ENCODE peak calls at places on chromosomes 4 and X, in nine cellular contexts. D is OCI-LY7, H is hepatocyte, V is HCT116, O is GM23338, S is SK-N-SH, F is PC-3, Z is Karpas-422, K is MM.1S. X is an unnamed sample. For H3K9me2, the result is how much of the 10 kb centered on the place peaks cover.

GRCh38 chr4:110950721-110951120 is 327.8 kb upstream of the PITX2 start:
- DNase-seq in D (no peak), H (no peak), V (no peak), O (no peak), S (no peak), F (no peak), Z (no peak), K (no peak), X (no peak)

GRCh38 chrX:28847423-28847822 is 260.2 kb downstream of the IL1RAPL1 start:
- DNase-seq in D (no peak), H (peak), V (peak), O (no peak), S (no peak), F (peak), Z (no peak), K (no peak), X (no peak)

GRCh38 chr4:14856076-14856926 is 146.0 kb upstream of the CPEB2 start:
- DNase-seq in D (no peak), H (peak), V (peak), O (no peak), S (no peak), F (peak), Z (no peak), K (no peak), X (peak)

GRCh38 chr4:177938226-177938625 is 496.0 kb upstream of the AGA start:
- DNase-seq in D (no peak), H (no peak), V (no peak), O (no peak), S (no peak), F (peak), Z (no peak), K (no peak), X (no peak)

GRCh38 chr4:142741995-142742394 is 104.1 kb downstream of the INPP4B start:
- DNase-seq in D (no peak), H (no peak), V (no peak), O (peak), S (no peak), F (peak), Z (no peak), K (no peak), X (no peak)

GRCh38 chrX:23662853-23663252 is 4.4 kb upstream of the PRDX4 start:
- DNase-seq in D (no peak), H (no peak), V (no peak), O (no peak), S (no peak), F (no peak), Z (no peak), K (no peak), X (peak)

GRCh38 chr4:53967971-53968370 is 96.4 kb downstream of the CHIC2 start:
- DNase-seq in D (no peak), H (no peak), V (no peak), O (no peak), S (no peak), F (no peak), Z (no peak), K (no peak), X (peak)

GRCh38 chrX:54482839-54483593 is 13.0 kb downstream of the FGD1 start:
- DNase-seq in D (no peak), H (peak), V (no peak), O (peak), S (peak), F (no peak), Z (no peak), K (no peak), X (peak)

GRCh38 chrX:97854071-97854470 is 970.4 kb downstream of the RPA4 start:
- DNase-seq in D (no peak), H (no peak), V (no peak), O (no peak), S (no peak), F (no peak), Z (no peak), K (no peak), X (no peak)

GRCh38 chrX:108447303-108447702 is 7.7 kb downstream of the COL4A5 start:
- DNase-seq in D (no peak), H (no peak), V (no peak), O (no peak), S (no peak), F (peak), Z (no peak), K (no peak), X (peak)

GRCh38 chrX:120512627-120513026 is 43.5 kb upstream of the LAMP2 start:
- DNase-seq in D (no peak), H (peak), V (no peak), O (no peak), S (no peak), F (no peak), Z (no peak), K (no peak), X (no peak)

GRCh38 chrX:37347420-37347819 is 1.7 kb upstream of the PRRG1 start:
- DNase-seq in D (no peak), H (peak), V (no peak), O (peak), S (no peak), F (no peak), Z (no peak), K (no peak), X (peak)

GRCh38 chr4:175421506-175421905 is 390.6 kb downstream of the GPM6A start:
- DNase-seq in D (no peak), H (peak), V (no peak), O (no peak), S (no peak), F (peak), Z (no peak), K (no peak), X (peak)

GRCh38 chr4:99998062-99998880 is 48.2 kb upstream of the H2AZ1 start:
- DNase-seq in D (peak), H (peak), V (peak), O (peak), S (peak), F (peak), Z (peak), K (peak), X (peak)

GRCh38 chr4:138367942-138368341 is 125.8 kb upstream of the SLC7A11 start:
- DNase-seq in D (no peak), H (no peak), V (no peak), O (no peak), S (no peak), F (no peak), Z (no peak), K (no peak), X (no peak)

GRCh38 chr4:5366421-5366820 is 315.1 kb downstream of the STK32B start:
- DNase-seq in D (no peak), H (no peak), V (no peak), O (no peak), S (no peak), F (peak), Z (no peak), K (no peak), X (peak)

GRCh38 chrX:71996826-71997225 is 86.2 kb downstream of the NHSL2 start:
- DNase-seq in D (no peak), H (no peak), V (no peak), O (peak), S (no peak), F (no peak), Z (no peak), K (no peak), X (peak)

GRCh38 chr4:16264798-16265197 is 38.5 kb upstream of the TAPT1 start:
- DNase-seq in D (peak), H (peak), V (peak), O (peak), S (peak), F (peak), Z (peak), K (peak), X (peak)

GRCh38 chr4:122764071-122764807 is 31.7 kb downstream of the BBS12 start:
- DNase-seq in D (no peak), H (no peak), V (no peak), O (no peak), S (no peak), F (peak), Z (no peak), K (no peak), X (peak)

GRCh38 chrX:131735127-131735526 is 191.3 kb downstream of the OR13H1 start:
- DNase-seq in D (no peak), H (no peak), V (no peak), O (no peak), S (no peak), F (no peak), Z (no peak), K (peak), X (no peak)
- H3K27ac ChIP-seq in D (no peak), H (no peak), V (no peak), O (no peak), S (no peak), F (no peak), Z (no peak), K (peak), X (no peak)

GRCh38 chr4:156476359-156476758 is 495.2 kb downstream of the PDGFC start:
- DNase-seq in D (no peak), H (peak), V (peak), O (no peak), S (peak), F (peak), Z (no peak), K (no peak), X (peak)

GRCh38 chr4:156481845-156482244 is 489.8 kb downstream of the PDGFC start:
- DNase-seq in D (no peak), H (no peak), V (no peak), O (no peak), S (no peak), F (no peak), Z (no peak), K (no peak), X (no peak)
- H3K9me2 ChIP-seq in D (under half), H (under half), V (under half), O (under half), S (under half), F (under half), Z (under half), K (under half), X (under half)

GRCh38 chr4:163598489-163598888 is 104.0 kb downstream of the TMA16 start:
- DNase-seq in D (no peak), H (no peak), V (no peak), O (no peak), S (no peak), F (no peak), Z (peak), K (no peak), X (no peak)
- H3K27ac ChIP-seq in D (peak), H (no peak), V (no peak), O (no peak), S (no peak), F (no peak), Z (peak), K (no peak), X (no peak)

GRCh38 chr4:117495802-117496201 is 410.4 kb upstream of the TRAM1L1 start:
- DNase-seq in D (no peak), H (no peak), V (no peak), O (no peak), S (no peak), F (no peak), Z (no peak), K (no peak), X (no peak)
- H3K9me2 ChIP-seq in D (under half), H (under half), V (under half), O (under half), S (under half), F (under half), Z (under half), K (under half), X (under half)

DNA sequence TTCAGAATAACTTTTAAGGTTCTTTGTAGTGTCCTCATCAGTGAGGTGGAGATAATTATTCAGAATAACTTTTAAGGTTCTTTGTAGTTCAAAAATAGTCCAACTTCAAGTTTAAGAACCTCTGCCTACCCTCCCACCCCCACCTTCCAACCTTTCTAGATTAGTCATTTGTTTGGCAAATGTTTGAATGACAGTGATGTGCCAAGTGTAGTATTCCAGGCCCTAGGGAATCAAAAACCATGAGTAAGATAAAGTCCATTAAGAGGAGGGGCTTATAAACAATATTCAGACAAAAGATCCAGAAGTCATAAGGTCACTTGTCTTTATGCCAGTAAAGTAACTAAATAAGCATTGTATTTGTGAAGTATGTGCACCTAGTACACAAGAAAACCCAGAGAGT is 51.3 kb downstream of the DCUN1D4 start:
- DNase-seq in D (no peak), H (no peak), V (no peak), O (no peak), S (no peak), F (peak), Z (peak), K (no peak), X (peak)
- H3K27ac ChIP-seq in D (no peak), H (no peak), V (no peak), O (no peak), S (no peak), F (peak), Z (peak), K (no peak), X (no peak)

GRCh38 chr4:55925235-55925634 is 23.5 kb upstream of the CEP135 start:
- DNase-seq in D (no peak), H (no peak), V (no peak), O (peak), S (no peak), F (no peak), Z (no peak), K (no peak), X (peak)
- H3K9me2 ChIP-seq in D (under half), H (under half), V (under half), O (under half), S (under half), F (under half), Z (under half), K (under half), X (under half)

GRCh38 chr4:160217352-160217751 is 1114.5 kb downstream of the RAPGEF2 start:
- DNase-seq in D (no peak), H (no peak), V (no peak), O (no peak), S (no peak), F (no peak), Z (no peak), K (no peak), X (no peak)

GRCh38 chr4:160213377-160213776 is 1110.5 kb downstream of the RAPGEF2 start:
- DNase-seq in D (no peak), H (no peak), V (no peak), O (no peak), S (no peak), F (no peak), Z (no peak), K (no peak), X (no peak)

GRCh38 chr4:160212078-160212477 is 1109.2 kb downstream of the RAPGEF2 start:
- DNase-seq in D (no peak), H (no peak), V (no peak), O (no peak), S (no peak), F (no peak), Z (no peak), K (no peak), X (no peak)
- H3K27ac ChIP-seq in D (no peak), H (no peak), V (no peak), O (no peak), S (no peak), F (no peak), Z (no peak), K (no peak), X (no peak)

DNA sequence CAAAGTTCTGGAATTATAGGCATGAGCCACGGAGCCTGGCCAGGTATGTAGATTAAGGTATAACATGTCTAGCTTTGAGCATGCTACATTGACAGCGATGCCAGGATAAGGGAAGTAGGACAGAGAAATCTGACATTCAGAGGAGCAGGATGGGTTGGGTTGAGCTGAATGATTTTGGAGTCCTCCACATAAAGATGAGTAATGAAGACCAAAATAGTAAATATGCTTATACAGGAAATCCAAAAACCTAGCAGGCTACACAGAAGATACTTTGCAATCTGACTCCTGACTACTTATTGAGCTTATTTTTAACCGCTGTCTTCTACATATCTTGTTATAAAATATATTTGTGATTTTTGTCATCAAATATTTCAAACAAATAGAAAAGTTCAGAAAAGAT is 69.7 kb downstream of the PDGFC start:
- DNase-seq in D (no peak), H (no peak), V (no peak), O (no peak), S (no peak), F (peak), Z (no peak), K (no peak), X (peak)
- H3K9me2 ChIP-seq in D (under half), H (under half), V (under half), O (under half), S (under half), F (under half), Z (under half), K (under half), X (under half)

X was measured in GM23248.